ENCODE peak calls at places on chromosome 20, in four cellular contexts. Y is NCI-H2107, V is spleen, U is nucleus accumbens. J is an unnamed sample.

GRCh38 chr20:24590193-24590982 is 121.0 kb downstream of the SYNDIG1 start:
- DNase-seq in U (no peak), Y (no peak), V (no peak), J (no peak)

GRCh38 chr20:17992224-17992637 is 23.4 kb downstream of the MGME1 start:
- DNase-seq in V (no peak), Y (no peak), U (no peak), J (no peak)

GRCh38 chr20:13355386-13355785 is 134.3 kb downstream of the ISM1 start:
- DNase-seq in V (no peak), Y (no peak), U (no peak), J (peak)

GRCh38 chr20:22619806-22620205 is 35.4 kb upstream of the FOXA2 start:
- DNase-seq in V (no peak), Y (no peak), U (no peak), J (no peak)

GRCh38 chr20:32775240-32775991 is 13.2 kb downstream of the DNMT3B start:
- DNase-seq in Y (no peak), V (no peak), U (no peak), J (no peak)

GRCh38 chr20:881051-881820 is 34.9 kb downstream of the ANGPT4 start:
- DNase-seq in Y (no peak), V (peak), U (no peak), J (no peak)

GRCh38 chr20:44166008-44166407 is 21.0 kb downstream of the JPH2 start:
- DNase-seq in U (no peak), V (no peak), Y (no peak), J (no peak)

GRCh38 chr20:2133318-2134183 is 31.9 kb downstream of the STK35 start:
- DNase-seq in Y (no peak), V (peak), U (no peak), J (no peak)

J was measured in sigmoid colon.